ENCODE peak calls at places on chromosome 12, in nine cellular contexts. T is sigmoid colon, G is HL-60, I is prostate gland, E is endothelial cell of umbilical vein, R is suprapubic skin, J is esophagus muscularis mucosa, X is Panc1, Q is stomach. B is an unnamed sample.

GRCh38 chr12:100295764-100296555 is 29.0 kb downstream of the SCYL2 start:
- DNase-seq in T (no peak), G (no peak), I (no peak), E (peak; percentile 29), R (no peak), J (no peak), X (no peak), Q (no peak), B (peak; percentile 22)

GRCh38 chr12:65756956-65757511 is 67.2 kb upstream of the HMGA2 start:
- DNase-seq in T (no peak), G (no peak), I (no peak), E (no peak), R (no peak), J (no peak), X (no peak), Q (no peak), B (no peak)

GRCh38 chr12:17361224-17361623 is 728.8 kb downstream of the RERGL start:
- DNase-seq in T (no peak), G (no peak), I (no peak), E (no peak), R (no peak), J (no peak), X (no peak), Q (no peak), B (no peak)

GRCh38 chr12:27455589-27455988 is 9.1 kb downstream of the SMCO2 start:
- DNase-seq in T (no peak), G (no peak), I (no peak), E (no peak), R (no peak), J (no peak), X (no peak), Q (no peak), B (no peak)

GRCh38 chr12:108980831-108981618 is 39.8 kb downstream of the SVOP start:
- DNase-seq in T (no peak), G (no peak), I (no peak), E (no peak), R (no peak), J (no peak), X (no peak), Q (no peak), B (no peak)

GRCh38 chr12:32033411-32033810 is 73.2 kb upstream of the BICD1 start:
- DNase-seq in T (no peak), G (no peak), I (no peak), E (peak; percentile 55), R (peak; percentile 13), J (no peak), X (no peak), Q (no peak), B (no peak)

GRCh38 chr12:70196732-70197361 is 46.4 kb upstream of the CNOT2 start:
- DNase-seq in T (no peak), G (no peak), I (no peak), E (no peak), R (no peak), J (no peak), X (no peak), Q (no peak), B (no peak)

GRCh38 chr12:30863839-30864238 is 62.7 kb upstream of the TSPAN11 start:
- DNase-seq in T (no peak), G (no peak), I (no peak), E (no peak), R (no peak), J (no peak), X (no peak), Q (no peak), B (no peak)

GRCh38 chr12:48996794-48997718 is 2.1 kb downstream of the DDN start:
- DNase-seq in T (peak; percentile 87), G (no peak), I (peak; percentile 69), E (peak; percentile 67), R (no peak), J (peak; percentile 93), X (no peak), Q (peak; percentile 81), B (peak; percentile 87)

GRCh38 chr12:132672678-132673077 is 14.5 kb downstream of the POLE start:
- DNase-seq in T (peak; percentile 56), G (no peak), I (no peak), E (no peak), R (no peak), J (no peak), X (no peak), Q (no peak), B (no peak)

DNA sequence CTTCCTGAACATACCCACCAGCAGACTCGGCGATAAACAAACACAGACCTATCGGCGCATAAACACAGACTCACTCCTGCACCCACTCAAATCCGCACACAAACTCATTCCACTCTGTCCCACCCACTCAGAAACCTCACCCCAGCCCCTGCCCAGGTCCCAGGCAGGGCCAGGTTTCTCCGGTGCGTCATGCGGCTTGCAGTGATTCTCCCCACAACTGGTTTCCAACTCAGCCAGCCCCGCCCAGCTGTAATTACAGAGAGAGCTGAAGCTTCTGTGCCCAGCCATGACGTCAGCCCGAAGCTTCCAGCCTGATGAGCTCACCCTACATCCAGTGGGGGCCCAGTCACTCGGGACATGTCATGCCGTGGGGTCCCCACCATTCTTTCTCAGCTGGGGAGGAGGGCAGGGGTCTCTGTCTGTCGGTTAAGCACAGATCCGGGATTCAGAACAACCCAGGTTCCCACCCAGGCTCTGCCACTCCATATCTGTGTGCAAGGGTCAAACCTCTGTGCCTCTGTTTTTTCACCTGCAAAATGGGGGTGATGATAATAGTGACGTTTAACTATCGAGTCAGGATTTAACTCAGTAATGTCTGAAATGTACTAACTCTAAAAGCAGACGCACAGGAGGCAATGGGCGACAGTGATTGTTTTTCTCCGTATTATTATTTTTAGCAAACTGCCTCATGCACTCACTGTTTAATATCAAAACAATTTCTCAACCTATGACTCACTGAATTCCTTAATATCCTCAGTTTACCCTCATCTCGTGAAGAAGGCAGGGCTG is 2.3 kb upstream of the HSPB8 start:
- DNase-seq in T (peak; percentile 99), G (no peak), I (peak; percentile 83), E (peak; percentile 69), R (peak; percentile 92), J (peak; percentile 97), X (peak; percentile 56), Q (peak; percentile 78), B (peak; percentile 43)
- TF ChIP-seq POLR2AphosphoS5 in T (peak; percentile 94), G (no peak), I (peak; percentile 84), E (no peak), R (peak; percentile 10), J (peak; percentile 97), X (no peak), Q (peak; percentile 92), B (peak; percentile 82)

DNA sequence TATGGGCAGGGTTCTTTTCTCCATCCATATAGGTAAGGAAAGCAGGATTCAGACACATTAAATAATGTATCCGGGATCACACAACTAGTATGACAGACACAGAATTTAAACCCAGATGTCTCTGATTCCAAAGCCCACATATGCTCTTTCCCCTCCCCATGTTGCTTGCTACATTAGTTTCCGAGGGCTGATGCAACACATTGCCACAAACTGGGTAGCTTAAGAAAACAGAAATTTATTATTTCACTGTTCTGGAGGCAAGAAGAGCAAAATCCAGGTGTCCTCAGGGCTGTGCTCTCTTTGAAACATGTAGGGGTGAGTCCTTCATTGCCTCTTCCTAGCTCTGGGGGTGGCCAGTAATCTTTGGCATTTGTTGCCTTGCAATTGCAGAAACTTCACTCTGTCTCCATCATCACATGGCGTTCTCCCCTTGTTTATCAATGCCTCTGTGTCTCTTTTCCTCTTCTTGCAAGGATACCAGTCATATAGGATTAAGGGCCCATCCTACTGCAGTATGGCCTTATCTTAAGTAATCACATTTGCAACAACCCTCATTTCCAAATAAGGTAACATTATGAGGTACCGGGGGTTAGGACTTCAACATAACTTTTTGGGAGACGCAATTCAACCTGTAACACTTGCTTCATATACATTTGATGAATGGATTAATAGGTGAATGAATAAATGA is 83.0 kb upstream of the CCND2 start:
- DNase-seq in T (no peak), G (no peak), I (no peak), E (no peak), R (no peak), J (peak; percentile 42), X (no peak), Q (no peak), B (no peak)
- H3K27me3 ChIP-seq in T (no peaks in the 10 kb centered on the region), G (no peaks in the 10 kb centered on the region), I (no peaks in the 10 kb centered on the region), E (peaks cover 9% of the 10 kb centered on the region), R (peaks cover 28% of the 10 kb centered on the region), J (no peaks in the 10 kb centered on the region), X (no peaks in the 10 kb centered on the region), Q (no peaks in the 10 kb centered on the region), B (no peaks in the 10 kb centered on the region)

DNA sequence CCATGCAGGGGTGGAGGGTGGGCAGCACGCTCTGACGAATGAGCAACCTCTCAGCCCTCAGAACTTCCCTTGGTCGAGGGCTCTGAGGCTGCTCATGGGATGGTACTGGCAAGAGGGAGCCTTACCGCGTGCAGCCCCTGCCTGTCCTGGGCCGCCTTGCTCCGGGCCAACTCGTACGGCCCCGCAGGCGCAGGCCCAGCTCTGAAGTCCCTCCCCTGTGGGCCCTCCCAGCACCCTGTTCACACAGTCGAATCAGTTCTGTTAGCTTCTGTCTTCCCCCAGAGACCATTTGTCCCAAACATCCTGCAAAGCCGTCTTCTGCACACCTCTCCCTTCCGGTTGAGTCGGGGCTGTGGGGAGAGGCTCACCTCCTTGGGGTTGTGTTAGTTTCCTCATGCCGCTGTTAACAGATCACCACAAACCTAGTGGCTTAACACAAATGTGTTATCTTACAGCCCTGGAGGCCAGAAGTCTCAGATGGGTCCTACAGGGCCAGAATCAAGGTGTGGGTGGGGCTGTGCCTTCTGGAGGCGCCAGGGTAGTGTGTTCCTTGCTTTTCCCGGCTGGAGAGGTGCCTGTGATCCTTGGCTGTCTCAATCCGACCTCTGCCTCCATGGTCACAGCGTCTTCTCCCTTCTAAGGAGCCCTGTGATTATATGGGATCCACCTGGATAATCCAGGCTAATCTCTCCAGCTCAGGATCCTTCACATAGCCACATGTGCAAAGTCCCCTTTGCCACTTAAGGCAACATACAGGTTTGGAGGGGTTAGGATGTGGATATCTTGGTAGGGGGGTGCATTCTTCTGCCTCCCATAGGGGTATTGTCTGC is 901 bp upstream of the HVCN1 start:
- DNase-seq in T (peak; percentile 76), G (no peak), I (no peak), E (peak; percentile 43), R (no peak), J (no peak), X (no peak), Q (peak; percentile 39), B (no peak)
- TF ChIP-seq POLR2AphosphoS5 in T (peak; percentile 41), G (no peak), I (no peak), E (no peak), R (no peak), J (peak; percentile 11), X (no peak), Q (no peak), B (peak; percentile 24)

DNA sequence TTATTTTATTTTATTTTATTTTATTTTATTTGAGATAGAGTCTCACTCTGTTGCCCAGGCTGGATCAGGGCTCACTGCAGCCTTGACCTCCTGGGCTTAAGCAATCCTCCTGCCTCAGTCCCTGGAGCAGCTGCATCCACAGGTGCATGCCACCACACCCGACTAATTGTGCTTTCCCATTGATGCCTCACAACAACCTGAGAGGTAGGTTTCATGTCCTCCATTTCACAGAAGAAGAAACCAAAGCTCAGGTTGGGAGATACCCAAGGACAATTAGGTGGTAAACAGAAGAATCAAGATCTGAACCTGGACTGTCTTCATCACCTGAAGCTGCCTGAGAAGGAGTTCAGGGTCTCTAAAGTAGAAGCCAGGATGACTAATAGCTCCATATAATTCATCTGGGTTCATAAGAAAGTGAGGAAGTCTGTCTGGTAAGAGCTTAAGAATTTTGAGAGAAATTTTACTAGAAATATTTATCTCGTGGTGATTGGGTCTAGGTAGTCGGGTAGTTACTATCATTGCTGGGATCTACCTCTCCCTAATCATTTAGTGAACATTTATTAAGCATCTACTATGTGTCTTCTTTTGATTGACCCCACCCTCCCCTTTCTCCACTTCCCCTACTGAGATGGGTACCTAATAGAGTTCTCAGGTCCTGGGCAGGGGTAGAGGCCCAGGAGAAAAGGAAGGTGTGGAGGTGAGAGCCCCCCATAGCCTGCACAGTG is 23.2 kb upstream of the ATP5MC2 start:
- DNase-seq in T (no peak), G (no peak), I (no peak), E (no peak), R (no peak), J (no peak), X (no peak), Q (no peak), B (no peak)
- H3K27me3 ChIP-seq in T (peaks cover 92% of the 10 kb centered on the region), G (peaks cover 77% of the 10 kb centered on the region), I (peaks cover 2% of the 10 kb centered on the region), E (peaks cover 78% of the 10 kb centered on the region), R (peaks cover 69% of the 10 kb centered on the region), J (peaks cover 6% of the 10 kb centered on the region), X (peaks cover 12% of the 10 kb centered on the region), Q (peaks cover 6% of the 10 kb centered on the region), B (no peaks in the 10 kb centered on the region)

B was measured in upper lobe of left lung.